ENCODE peak calls at places on chromosome 9, in seven cellular contexts. B is OCI-LY7, F is hepatocyte, Q is SK-N-SH, Z is PC-9, L is PC-3, X is HCT116. W is an unnamed sample.

GRCh38 chr9:4131946-4132345 is 167.9 kb downstream of the GLIS3 start:
- DNase-seq in Z (no peak), L (no peak), F (no peak), B (no peak), Q (no peak), X (no peak), W (no peak)

GRCh38 chr9:21434202-21435014 is 5.8 kb upstream of the IFNA1 start:
- DNase-seq in Q (peak; percentile 16), L (peak; percentile 83), Z (peak; percentile 26), X (peak; percentile 63), B (peak; percentile 57), F (peak; percentile 76), W (peak; percentile 92)

GRCh38 chr9:73179594-73179993 is 27.9 kb downstream of the ANXA1 start:
- DNase-seq in Q (no peak), L (peak; percentile 94), X (peak; percentile 69), B (no peak), F (peak; percentile 17), Z (peak; percentile 61), W (no peak)

GRCh38 chr9:127788337-127789011 is 2.6 kb downstream of the CDK9 start:
- DNase-seq in Q (no peak), X (no peak), L (no peak), F (no peak), Z (no peak), B (no peak), W (no peak)

GRCh38 chr9:23826120-23826629 is at the start of gene ELAVL2:
- DNase-seq in B (no peak), Q (peak; percentile 88), Z (no peak), X (no peak), F (peak; percentile 95), L (peak; percentile 98), W (peak; percentile 100)

GRCh38 chr9:4117835-4118610 is 181.8 kb downstream of the GLIS3 start:
- DNase-seq in X (no peak), Z (no peak), B (peak; percentile 47), L (no peak), Q (peak; percentile 37), F (no peak), W (peak; percentile 61)

GRCh38 chr9:97923529-97924108 is 1.3 kb upstream of the TRMO start:
- DNase-seq in B (peak; percentile 90), Z (peak; percentile 71), L (peak; percentile 77), F (peak; percentile 86), Q (peak; percentile 59), X (peak; percentile 74), W (peak; percentile 81)

GRCh38 chr9:134333234-134333873 is 7.1 kb downstream of the RXRA start:
- DNase-seq in F (peak; percentile 88), B (no peak), X (no peak), Q (peak; percentile 85), L (no peak), Z (no peak), W (no peak)

GRCh38 chr9:69865986-69866385 is 45.4 kb downstream of the CFAP95 start:
- DNase-seq in Z (no peak), X (no peak), Q (no peak), F (no peak), B (no peak), L (no peak), W (no peak)

GRCh38 chr9:130196643-130197042 is 24.4 kb downstream of the NCS1 start:
- DNase-seq in B (no peak), Z (no peak), F (no peak), X (no peak), Q (peak; percentile 91), L (no peak), W (no peak)

GRCh38 chr9:8078641-8079140 is 279.1 kb upstream of the DMAC1 start:
- DNase-seq in L (no peak), Q (no peak), F (no peak), B (no peak), X (no peak), Z (no peak), W (no peak)

GRCh38 chr9:14824481-14824880 is 85.7 kb downstream of the FREM1 start:
- DNase-seq in L (no peak), X (no peak), F (no peak), Z (no peak), Q (no peak), B (peak; percentile 3), W (no peak)

GRCh38 chr9:103574056-103574455 is 520.1 kb upstream of the SMC2 start:
- DNase-seq in B (no peak), Z (no peak), X (no peak), Q (no peak), L (no peak), F (no peak), W (no peak)

GRCh38 chr9:29211681-29212589 is 1638.7 kb upstream of the C9orf72 start:
- DNase-seq in Z (peak; percentile 57), B (no peak), Q (peak; percentile 89), X (no peak), F (peak; percentile 85), L (no peak), W (peak; percentile 75)

GRCh38 chr9:136309101-136309801 is 5.4 kb upstream of the CCDC187 start:
- DNase-seq in L (no peak), B (no peak), Z (no peak), Q (peak; percentile 61), X (no peak), F (no peak), W (no peak)

GRCh38 chr9:129524848-129525345 is 96.0 kb downstream of the C9orf50 start:
- DNase-seq in Q (peak; percentile 57), Z (no peak), X (no peak), L (no peak), F (no peak), B (no peak), W (no peak)

GRCh38 chr9:99385814-99386279 is 163.8 kb downstream of the SEC61B start:
- DNase-seq in X (peak; percentile 22), L (no peak), Q (no peak), F (peak; percentile 19), B (no peak), Z (no peak), W (no peak)

GRCh38 chr9:100011062-100011681 is 87.6 kb downstream of the ERP44 start:
- DNase-seq in F (peak; percentile 47), Z (peak; percentile 5), Q (peak; percentile 46), B (peak; percentile 61), X (peak; percentile 59), L (peak; percentile 66), W (peak; percentile 79)

GRCh38 chr9:134811673-134812668 is 68.6 kb upstream of the FCN2 start:
- DNase-seq in B (no peak), L (no peak), X (no peak), Z (no peak), F (peak; percentile 51), Q (no peak), W (peak; percentile 75)

GRCh38 chr9:95796029-95796428 is 79.5 kb upstream of the ERCC6L2 start:
- DNase-seq in Z (no peak), F (no peak), L (no peak), Q (no peak), B (no peak), X (no peak), W (no peak)
- H3K9me2 ChIP-seq in Z (no peaks in the 10 kb centered on the region), F (no peaks in the 10 kb centered on the region), L (no peaks in the 10 kb centered on the region), Q (no peaks in the 10 kb centered on the region), B (no peaks in the 10 kb centered on the region), X (no peaks in the 10 kb centered on the region), W (no peaks in the 10 kb centered on the region)

DNA sequence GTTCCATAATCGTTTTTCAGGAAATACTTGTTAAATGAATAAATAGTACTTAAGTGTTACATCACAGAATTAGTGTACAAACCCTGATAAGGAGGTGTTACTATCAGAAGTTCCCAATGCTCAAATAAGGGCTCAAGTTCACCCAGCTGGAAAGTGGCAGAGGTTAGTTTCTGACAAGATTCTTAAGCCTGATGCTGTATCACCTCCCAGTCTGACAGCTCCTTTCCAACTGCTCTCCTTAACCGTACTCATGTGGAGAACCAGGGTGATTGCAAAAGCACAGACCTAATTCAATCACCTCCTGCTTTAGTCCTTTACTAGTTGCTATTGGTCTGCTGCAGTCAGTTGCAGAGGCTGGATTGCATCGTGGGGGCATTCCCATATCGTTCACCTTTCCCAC is 100.4 kb upstream of the ZNF618 start:
- DNase-seq in X (no peak), F (no peak), Q (no peak), B (no peak), Z (no peak), L (no peak), W (no peak)
- TF ChIP-seq CTCF in X (no peak), F (no peak), Q (no peak), B (no peak), Z (no peak), L (no peak), W (no peak)

GRCh38 chr9:126151671-126152050 is 175.0 kb upstream of the MVB12B start:
- DNase-seq in B (no peak), L (peak; percentile 21), X (no peak), Z (no peak), Q (peak; percentile 41), F (no peak), W (no peak)
- H3K4me3 ChIP-seq in B (no peak overlapping the region), L (no peak overlapping the region), X (no peak overlapping the region), Z (no peak overlapping the region), Q (no peak overlapping the region), F (no peak overlapping the region), W (no peak overlapping the region)

DNA sequence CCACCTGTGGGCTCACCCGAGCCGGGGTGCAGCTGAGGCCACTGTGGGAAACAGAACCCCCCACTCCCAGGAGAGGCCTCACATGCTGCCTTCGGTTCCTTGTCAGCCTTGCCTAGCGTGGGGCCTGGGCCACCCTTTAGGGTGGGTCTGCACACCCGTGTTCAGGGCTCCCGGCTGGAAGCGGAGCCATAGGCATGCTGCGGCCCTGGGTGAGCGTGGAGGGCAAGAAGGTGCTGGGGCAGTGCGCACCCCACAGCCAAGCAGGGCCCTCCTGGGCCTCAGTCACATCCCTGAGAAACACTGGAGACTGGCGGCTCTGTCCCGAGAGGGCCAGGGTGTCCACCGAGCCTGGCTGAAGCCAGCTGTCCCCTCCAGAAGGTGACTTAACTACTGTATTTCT is 41.9 kb downstream of the GOLM1 start:
- DNase-seq in L (no peak), Z (no peak), Q (no peak), F (no peak), B (no peak), X (no peak), W (no peak)
- H3K9me2 ChIP-seq in L (no peaks in the 10 kb centered on the region), Z (no peaks in the 10 kb centered on the region), Q (no peaks in the 10 kb centered on the region), F (no peaks in the 10 kb centered on the region), B (no peaks in the 10 kb centered on the region), X (no peaks in the 10 kb centered on the region), W (no peaks in the 10 kb centered on the region)

DNA sequence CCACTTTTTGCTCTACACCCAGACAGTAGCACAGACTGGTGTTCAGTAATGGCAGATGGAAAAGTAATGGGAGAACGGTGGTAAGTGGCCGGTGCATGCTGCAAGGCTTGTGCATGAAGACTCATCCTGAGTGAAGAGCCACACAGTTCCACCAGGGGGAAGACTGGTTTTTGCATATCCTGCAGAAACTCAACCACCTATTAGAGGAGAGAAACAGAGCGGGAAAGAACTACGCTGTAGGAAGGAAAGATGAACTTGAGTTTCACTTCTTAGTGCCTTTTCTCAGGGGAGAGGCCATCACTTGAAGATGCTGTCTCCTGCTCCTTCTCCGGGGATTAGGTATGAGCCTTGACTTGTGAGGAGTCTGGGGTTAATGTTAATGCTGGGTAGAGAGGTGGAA is 9.4 kb upstream of the PRSS3 start:
- DNase-seq in B (peak; percentile 38), X (no peak), L (no peak), Z (no peak), Q (no peak), F (no peak), W (peak; percentile 63)
- TF ChIP-seq CTCF in B (peak; percentile 63), X (peak; percentile 44), L (peak; percentile 25), Z (no peak), Q (peak; percentile 26), F (peak; percentile 18), W (peak; percentile 45)

GRCh38 chr9:105063665-105064247 is 135.8 kb upstream of the ABCA1 start:
- DNase-seq in Q (no peak), Z (peak; percentile 19), L (peak; percentile 37), B (no peak), F (peak; percentile 67), X (no peak), W (no peak)
- H3K4me3 ChIP-seq in Q (no peak overlapping the region), Z (peak overlapping the region; percentile 12), L (no peak overlapping the region), B (no peak overlapping the region), F (no peak overlapping the region), X (no peak overlapping the region), W (no peak overlapping the region)